ENCODE peak calls at places on chromosome 12, in six cellular contexts. One of them, this sample, is unnamed.

GRCh38 chr12:126139355-126139754 is 1074.1 kb downstream of the AACS start:
- DNase-seq in COLO829: no peak
- DNase-seq in HFFc6: no peak
- DNase-seq in mucosa of gallbladder: no peak
- DNase-seq in endothelial cell: no peak
- DNase-seq in stimulated activated CD4-positive, alpha-beta T cell treated with anti-CD3 and anti-CD28 coated beads, Interleukin-2, amount 100 ng/mL, for 48 hours: no peak
- DNase-seq in this sample: no peak

GRCh38 chr12:64077922-64078321 is 144.2 kb downstream of the KICS2 start:
- DNase-seq in HFFc6: peak; percentile 18
- DNase-seq in COLO829: no peak
- DNase-seq in endothelial cell: no peak
- DNase-seq in mucosa of gallbladder: no peak
- DNase-seq in stimulated activated CD4-positive, alpha-beta T cell treated with anti-CD3 and anti-CD28 coated beads, Interleukin-2, amount 100 ng/mL, for 48 hours: no peak
- DNase-seq in this sample: peak; percentile 65

GRCh38 chr12:89156862-89157262 is 195.4 kb downstream of the DUSP6 start:
- DNase-seq in endothelial cell: no peak
- DNase-seq in HFFc6: peak; percentile 70
- DNase-seq in mucosa of gallbladder: no peak
- DNase-seq in COLO829: no peak
- DNase-seq in stimulated activated CD4-positive, alpha-beta T cell treated with anti-CD3 and anti-CD28 coated beads, Interleukin-2, amount 100 ng/mL, for 48 hours: no peak
- DNase-seq in this sample: no peak

GRCh38 chr12:53717319-53717718 is 9.9 kb downstream of the CALCOCO1 start:
- DNase-seq in HFFc6: no peak
- DNase-seq in endothelial cell: no peak
- DNase-seq in stimulated activated CD4-positive, alpha-beta T cell treated with anti-CD3 and anti-CD28 coated beads, Interleukin-2, amount 100 ng/mL, for 48 hours: no peak
- DNase-seq in mucosa of gallbladder: no peak
- DNase-seq in COLO829: no peak
- DNase-seq in this sample: no peak

GRCh38 chr12:54413284-54414190 is 5.5 kb downstream of the ITGA5 start:
- DNase-seq in COLO829: no peak
- DNase-seq in endothelial cell: no peak
- DNase-seq in stimulated activated CD4-positive, alpha-beta T cell treated with anti-CD3 and anti-CD28 coated beads, Interleukin-2, amount 100 ng/mL, for 48 hours: no peak
- DNase-seq in HFFc6: peak; percentile 42
- DNase-seq in mucosa of gallbladder: no peak
- DNase-seq in this sample: no peak

GRCh38 chr12:78375461-78375860 is 489.1 kb upstream of the SYT1 start:
- DNase-seq in mucosa of gallbladder: no peak
- DNase-seq in HFFc6: no peak
- DNase-seq in COLO829: no peak
- DNase-seq in stimulated activated CD4-positive, alpha-beta T cell treated with anti-CD3 and anti-CD28 coated beads, Interleukin-2, amount 100 ng/mL, for 48 hours: no peak
- DNase-seq in endothelial cell: no peak
- DNase-seq in this sample: no peak

GRCh38 chr12:85425926-85426325 is 145.9 kb downstream of the ALX1 start:
- DNase-seq in endothelial cell: no peak
- DNase-seq in COLO829: no peak
- DNase-seq in mucosa of gallbladder: no peak
- DNase-seq in stimulated activated CD4-positive, alpha-beta T cell treated with anti-CD3 and anti-CD28 coated beads, Interleukin-2, amount 100 ng/mL, for 48 hours: no peak
- DNase-seq in HFFc6: no peak
- DNase-seq in this sample: no peak

GRCh38 chr12:6372403-6373003 is 2.9 kb downstream of the SCNN1A start:
- DNase-seq in stimulated activated CD4-positive, alpha-beta T cell treated with anti-CD3 and anti-CD28 coated beads, Interleukin-2, amount 100 ng/mL, for 48 hours: no peak
- DNase-seq in COLO829: peak; percentile 71
- DNase-seq in HFFc6: peak; percentile 78
- DNase-seq in mucosa of gallbladder: no peak
- DNase-seq in endothelial cell: no peak
- DNase-seq in this sample: peak; percentile 85

This sample was measured in foreskin melanocyte.